ENCODE peak calls at places on chromosomes 4 and X, in four cellular contexts. C is GM23338, A is endothelial cell of umbilical vein, M is WTC11. G is an unnamed sample.

GRCh38 chr4:85527815-85528214 is 52.9 kb downstream of the ARHGAP24 start:
- DNase-seq in C (no peak), M (no peak), A (no peak), G (no peak)

GRCh38 chr4:186844059-186844681 is 120.5 kb upstream of the FAT1 start:
- DNase-seq in A (peak), M (no peak), C (no peak), G (peak)

GRCh38 chrX:133265331-133265730 is 47.2 kb upstream of the TFDP3 start:
- DNase-seq in C (peak), M (peak), A (no peak), G (no peak)

GRCh38 chrX:110568396-110568795 is 209.7 kb downstream of the RTL9 start:
- DNase-seq in M (no peak), C (no peak), A (no peak), G (no peak)

GRCh38 chrX:110276778-110277177 is 41.1 kb downstream of the AMMECR1 start:
- DNase-seq in M (no peak), A (no peak), C (no peak), G (no peak)

GRCh38 chrX:43655151-43655676 is 885 bp upstream of the MAOA start:
- DNase-seq in A (peak), M (peak), C (peak), G (no peak)

GRCh38 chrX:132367314-132367713 is 121.5 kb downstream of the MBNL3 start:
- DNase-seq in A (no peak), M (no peak), C (peak), G (no peak)

GRCh38 chr4:7369511-7369910 is 65.2 kb downstream of the PSAPL1 start:
- DNase-seq in M (no peak), A (no peak), C (no peak), G (no peak)

GRCh38 chr4:111650146-111650545 is 495.1 kb upstream of the FAM241A start:
- DNase-seq in A (no peak), C (peak), M (no peak), G (no peak)

GRCh38 chrX:136336623-136337022 is 35.9 kb downstream of the ADGRG4 start:
- DNase-seq in A (peak), C (peak), M (no peak), G (no peak)

GRCh38 chr4:13541720-13542576 is 2.4 kb downstream of the NKX3-2 start:
- DNase-seq in C (peak), M (peak), A (no peak), G (no peak)

GRCh38 chr4:107037188-107037587 is 1.1 kb upstream of the DKK2 start:
- DNase-seq in A (peak), C (peak), M (peak), G (no peak)

GRCh38 chr4:186304816-186305520 is 39.0 kb downstream of the F11 start:
- DNase-seq in C (no peak), M (no peak), A (no peak), G (no peak)

GRCh38 chrX:101009086-101009485 is 39.6 kb downstream of the ARL13A start:
- DNase-seq in A (peak), C (no peak), M (no peak), G (no peak)

GRCh38 chr4:772118-772517 is 53.8 kb downstream of the CPLX1 start:
- DNase-seq in M (no peak), C (no peak), A (no peak), G (no peak)

DNA sequence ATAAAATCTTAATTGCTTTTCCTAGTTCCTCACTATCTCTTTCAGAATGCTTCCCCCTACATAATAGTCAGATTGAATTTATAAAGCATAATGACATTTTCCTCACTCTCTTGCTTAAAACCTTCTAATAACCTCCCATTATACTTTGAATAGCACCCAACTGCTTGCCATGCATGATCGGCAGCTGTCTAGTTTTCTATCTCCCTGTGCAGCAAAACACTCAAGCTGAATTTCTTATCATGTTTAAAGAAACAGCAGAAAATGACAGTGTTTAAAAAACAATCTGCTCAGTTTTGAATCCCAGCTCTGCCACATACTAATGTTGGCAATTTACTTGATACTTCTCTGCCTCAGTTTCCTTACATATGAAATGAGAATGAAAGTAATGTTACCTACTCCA is 947.1 kb upstream of the HS3ST1 start:
- DNase-seq in A (no peak), M (no peak), C (no peak), G (no peak)
- TF ChIP-seq CTCF in A (no peak), M (no peak), C (no peak), G (no peak)

GRCh38 chr4:59060895-59061294 is 1950.7 kb upstream of the IGFBP7 start:
- DNase-seq in M (no peak), C (no peak), A (no peak), G (no peak)
- TF ChIP-seq CTCF in M (no peak), C (no peak), A (no peak), G (no peak)

GRCh38 chrX:11678174-11678573 is 12.5 kb upstream of the ARHGAP6 start:
- DNase-seq in A (no peak), M (no peak), C (peak), G (no peak)
- TF ChIP-seq CTCF in A (no peak), M (no peak), C (peak), G (peak)

DNA sequence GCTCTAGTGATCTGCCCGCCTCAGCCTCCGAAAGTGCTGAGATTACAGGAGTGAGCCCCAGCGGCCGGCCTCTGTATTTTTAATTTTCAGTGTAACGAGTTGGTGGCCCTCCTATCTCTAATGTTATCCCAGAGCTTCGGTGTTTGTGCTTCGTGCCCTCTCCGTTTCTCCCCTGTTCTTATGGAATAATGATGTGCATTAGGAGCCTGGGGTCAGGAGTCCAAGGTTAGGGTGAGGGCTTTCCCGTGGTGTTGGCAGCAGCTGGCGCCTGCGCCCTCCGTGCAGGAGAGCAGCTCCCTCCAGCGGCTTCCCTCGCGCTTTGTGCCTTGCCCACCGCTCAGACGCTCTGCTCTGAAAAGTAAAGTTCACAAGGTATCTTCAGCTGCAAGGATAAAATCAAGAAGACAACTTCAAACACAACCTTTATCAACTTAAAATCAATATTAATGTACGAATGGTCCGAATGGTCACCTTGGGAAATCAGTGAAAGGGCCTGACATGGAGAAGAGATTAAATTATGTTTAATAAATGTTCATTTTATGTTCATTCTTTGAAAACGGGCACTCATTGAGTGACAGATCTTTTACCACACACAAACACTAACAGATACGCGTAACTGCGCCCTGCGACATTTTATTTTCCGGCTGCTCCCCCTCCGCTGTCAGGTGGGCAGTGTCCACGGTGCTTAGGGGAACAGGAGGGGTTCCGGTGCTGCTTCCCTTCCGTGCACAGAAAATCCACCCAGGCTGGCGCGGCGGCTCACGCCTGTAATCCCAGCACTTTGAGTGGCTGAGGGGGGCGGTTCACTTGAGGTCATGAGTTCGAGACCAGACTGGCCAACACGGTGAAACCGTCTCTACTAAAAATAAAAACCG is 62.4 kb downstream of the TRAPPC11 start:
- DNase-seq in M (peak), C (peak), A (peak), G (no peak)
- TF ChIP-seq CTCF in M (no peak), C (peak), A (peak), G (no peak)